ENCODE peak calls at places on chromosomes 2 and 18, in ten cellular contexts. Q, B, G, J, S, Y, V, R, F and I are unnamed samples.

GRCh38 chr18:49026501-49027378 is 76.0 kb upstream of the SMAD7 start:
- DNase-seq in S (peak; percentile 57), G (peak; percentile 62), Q (no peak), V (no peak), R (no peak), J (peak; percentile 10), F (peak; percentile 17), B (no peak), Y (no peak), I (no peak)

GRCh38 chr2:218269900-218270720 is at the start of the genes AAMP and PNKD:
- DNase-seq in G (peak; percentile 100), Y (peak; percentile 100), V (peak; percentile 99), R (peak; percentile 100), F (peak; percentile 100), J (peak; percentile 100), B (peak; percentile 100), Q (peak; percentile 100), S (peak; percentile 100), I (peak; percentile 99)

GRCh38 chr2:223297788-223298187 is 245.8 kb downstream of the KCNE4 start:
- DNase-seq in B (no peak), Y (no peak), Q (peak; percentile 14), S (no peak), R (no peak), F (no peak), G (no peak), J (no peak), V (no peak), I (no peak)

GRCh38 chr2:95392320-95392719 is 10.2 kb upstream of the FAHD2A start:
- DNase-seq in V (no peak), R (no peak), Q (no peak), F (no peak), J (no peak), G (peak; percentile 33), Y (no peak), B (no peak), S (peak; percentile 15), I (no peak)

GRCh38 chr2:65991332-65991731 is 443.6 kb upstream of the MEIS1 start:
- DNase-seq in G (no peak), J (no peak), F (no peak), S (no peak), B (no peak), Q (no peak), Y (no peak), V (peak; percentile 49), R (no peak), I (no peak)

GRCh38 chr2:101921319-101921960 is 70.3 kb upstream of the IL1R2 start:
- DNase-seq in S (no peak), Q (no peak), Y (no peak), B (no peak), R (no peak), V (no peak), G (no peak), J (no peak), F (no peak), I (no peak)

GRCh38 chr2:101740555-101740964 is 43.1 kb downstream of the MAP4K4 start:
- DNase-seq in F (no peak), S (no peak), Y (no peak), J (no peak), G (no peak), V (no peak), B (peak; percentile 83), Q (no peak), R (no peak), I (no peak)

GRCh38 chr2:175126661-175127060 is 41.3 kb downstream of the ATF2 start:
- DNase-seq in G (no peak), Y (no peak), F (no peak), B (no peak), Q (peak; percentile 67), V (no peak), S (no peak), J (no peak), R (no peak), I (no peak)

DNA sequence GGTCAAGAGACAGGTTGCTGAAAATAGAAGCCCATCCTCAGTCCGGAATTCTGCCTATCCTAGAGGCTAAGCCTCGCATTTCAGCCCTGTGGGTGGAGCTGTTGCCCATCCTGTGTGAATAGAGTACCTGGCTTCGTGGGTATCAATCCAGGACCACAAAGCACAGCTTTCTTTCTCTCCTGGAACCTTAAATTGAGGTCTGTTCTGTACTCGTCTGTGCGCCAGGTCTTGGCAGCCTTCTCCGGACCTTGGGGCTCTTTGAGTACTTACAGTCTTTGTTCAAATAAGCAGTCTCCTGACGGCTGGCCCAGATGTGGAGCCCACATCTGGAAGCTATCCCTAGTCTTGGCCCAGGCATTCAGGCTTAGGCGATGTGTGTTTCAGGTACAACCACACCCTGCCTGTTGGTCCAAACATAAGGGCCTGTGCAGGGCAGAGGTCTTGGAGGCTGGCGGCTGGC is 294.3 kb downstream of the BCL2 start:
- DNase-seq in Y (no peak), S (no peak), Q (peak; percentile 3), J (no peak), G (no peak), F (no peak), V (peak; percentile 36), B (no peak), R (no peak), I (no peak)
- H3K4me1 ChIP-seq in Y (no peaks in the 10 kb centered on the region), S (no peaks in the 10 kb centered on the region), Q (no peaks in the 10 kb centered on the region), J (no peaks in the 10 kb centered on the region), G (no peaks in the 10 kb centered on the region), F (no peaks in the 10 kb centered on the region), V (no peaks in the 10 kb centered on the region), B (no peaks in the 10 kb centered on the region), R (no peaks in the 10 kb centered on the region), I (no peaks in the 10 kb centered on the region)

GRCh38 chr2:132550945-132551344 is 119.1 kb downstream of the LYPD1 start:
- DNase-seq in F (no peak), J (no peak), Q (no peak), Y (no peak), B (no peak), G (no peak), V (no peak), S (no peak), R (no peak), I (no peak)

GRCh38 chr2:132542953-132543569 is 126.5 kb downstream of the GPR39 start:
- DNase-seq in V (no peak), Y (no peak), J (no peak), F (no peak), B (no peak), Q (peak; percentile 53), S (no peak), R (no peak), G (no peak), I (no peak)

GRCh38 chr2:132550285-132550684 is 119.7 kb downstream of the LYPD1 start:
- DNase-seq in G (no peak), J (no peak), V (no peak), Y (no peak), B (no peak), Q (no peak), S (no peak), R (no peak), F (no peak), I (no peak)

GRCh38 chr2:132544045-132544630 is 125.9 kb downstream of the LYPD1 start:
- DNase-seq in R (no peak), F (no peak), B (no peak), Q (no peak), S (no peak), Y (no peak), G (no peak), J (no peak), V (no peak), I (no peak)

GRCh38 chr2:132547089-132547687 is 122.8 kb downstream of the LYPD1 start:
- DNase-seq in R (peak; percentile 51), V (peak; percentile 82), Y (peak; percentile 79), B (peak; percentile 59), Q (peak; percentile 56), S (no peak), F (peak; percentile 81), G (no peak), J (peak; percentile 22), I (no peak)
- H3K27ac ChIP-seq in R (no peak overlapping the region), V (no peak overlapping the region), Y (no peak overlapping the region), B (no peak overlapping the region), Q (no peak overlapping the region), S (no peak overlapping the region), F (no peak overlapping the region), G (no peak overlapping the region), J (no peak overlapping the region), I (no peak overlapping the region)

GRCh38 chr2:202429164-202429980 is 53.2 kb downstream of the BMPR2 start:
- DNase-seq in G (no peak), J (no peak), F (no peak), V (no peak), R (no peak), S (no peak), B (no peak), Y (no peak), Q (no peak), I (no peak)

GRCh38 chr2:202436631-202437030 is 60.5 kb downstream of the BMPR2 start:
- DNase-seq in B (no peak), G (no peak), J (no peak), R (no peak), F (no peak), Y (no peak), Q (no peak), S (no peak), V (no peak), I (no peak)

GRCh38 chr2:202434472-202434871 is 58.3 kb downstream of the BMPR2 start:
- DNase-seq in B (no peak), G (no peak), J (no peak), Y (no peak), Q (no peak), R (no peak), S (no peak), F (no peak), V (no peak), I (no peak)

GRCh38 chr2:202432776-202433175 is 56.6 kb downstream of the BMPR2 start:
- DNase-seq in Q (no peak), B (no peak), F (no peak), V (no peak), Y (no peak), R (no peak), J (no peak), G (no peak), S (no peak), I (no peak)
- TF ChIP-seq CTCF in Q (no peak), B (no peak), F (no peak), V (no peak), Y (no peak), R (no peak), J (no peak), G (no peak), S (no peak), I (no peak)

GRCh38 chr2:12726271-12726670 is 9.5 kb downstream of the TRIB2 start:
- DNase-seq in G (no peak), Y (no peak), J (no peak), V (no peak), F (no peak), S (no peak), B (no peak), R (no peak), Q (no peak), I (no peak)

GRCh38 chr2:12727641-12728040 is 10.9 kb downstream of the TRIB2 start:
- DNase-seq in B (no peak), R (no peak), Y (no peak), G (no peak), J (peak; percentile 34), F (peak; percentile 47), S (no peak), Q (no peak), V (no peak), I (no peak)

GRCh38 chr2:12723741-12724463 is 7.2 kb downstream of the TRIB2 start:
- DNase-seq in F (no peak), V (peak; percentile 17), S (no peak), G (no peak), Q (no peak), J (no peak), B (no peak), R (no peak), Y (no peak), I (no peak)

GRCh38 chr2:12727085-12727484 is 10.3 kb downstream of the TRIB2 start:
- DNase-seq in S (no peak), R (no peak), V (no peak), G (no peak), F (no peak), Y (no peak), B (no peak), Q (no peak), J (no peak), I (no peak)

GRCh38 chr2:12725238-12726187 is 8.8 kb downstream of the TRIB2 start:
- DNase-seq in B (no peak), S (no peak), F (peak; percentile 75), Y (no peak), V (no peak), J (no peak), Q (no peak), G (no peak), R (no peak), I (no peak)
- H3K4me1 ChIP-seq in B (peaks cover 15% of the 10 kb centered on the region), S (peaks cover 9% of the 10 kb centered on the region), F (peaks cover 59% of the 10 kb centered on the region), Y (peaks cover 6% of the 10 kb centered on the region), V (peaks cover 22% of the 10 kb centered on the region), J (peaks cover 8% of the 10 kb centered on the region), Q (peaks cover 25% of the 10 kb centered on the region), G (peaks cover 14% of the 10 kb centered on the region), R (peaks cover 20% of the 10 kb centered on the region), I (peaks cover 77% of the 10 kb centered on the region)